ENCODE peak calls at places on chromosomes 5 and 9, in eight cellular contexts. U is AML-193; S is NAMALWA; E is HCEC 1CT; T is stimulated activated CD4-positive, alpha-beta T cell treated with anti-CD3 and anti-CD28 coated beads, Interleukin-2, amount 100 ng/mL, for 48 hours; P is activated CD4-positive, alpha-beta T cell treated with anti-CD3 and anti-CD28 coated beads, Interleukin-2, amount 50 U/mL, for 48 hours; Y is activated CD8-positive, alpha-beta memory T cell treated with anti-CD3 and anti-CD28 coated beads, Interleukin-2, amount 50 U/mL, for 48 hours; C is mucosa of descending colon. B is an unnamed sample.

GRCh38 chr5:169731221-169731620 is 94.1 kb downstream of the DOCK2 start:
- DNase-seq in S (no peak), E (no peak), T (no peak), Y (no peak), P (no peak), U (no peak), C (no peak), B (no peak)

GRCh38 chr9:33619666-33620404 is 95.8 kb downstream of the ANKRD18B start:
- DNase-seq in S (peak; percentile 10), T (no peak), Y (no peak), P (no peak), C (no peak), E (peak; percentile 80), U (peak; percentile 59), B (peak; percentile 88)

GRCh38 chr9:10700266-10700665 is 87.5 kb upstream of the PTPRD start:
- DNase-seq in T (no peak), E (no peak), C (no peak), P (no peak), U (no peak), Y (no peak), S (no peak), B (no peak)

GRCh38 chr5:167413503-167413902 is 877.9 kb upstream of the WWC1 start:
- DNase-seq in T (no peak), S (no peak), Y (no peak), U (no peak), C (no peak), E (no peak), P (no peak), B (no peak)

GRCh38 chr5:43313854-43314457 is 744 bp upstream of the HMGCS1 start:
- DNase-seq in Y (peak; percentile 61), T (peak; percentile 19), C (no peak), P (peak; percentile 22), E (no peak), U (no peak), S (no peak), B (no peak)

GRCh38 chr5:141733198-141733597 is 51.2 kb upstream of the ARAP3 start:
- DNase-seq in P (no peak), T (no peak), S (no peak), C (no peak), E (no peak), U (no peak), Y (no peak), B (no peak)

GRCh38 chr5:134018154-134018985 is 13.6 kb upstream of the VDAC1 start:
- DNase-seq in T (no peak), P (no peak), E (no peak), S (no peak), Y (no peak), C (peak; percentile 81), U (no peak), B (no peak)

GRCh38 chr9:129483467-129484324 is 137.2 kb downstream of the C9orf50 start:
- DNase-seq in P (peak; percentile 33), S (no peak), U (no peak), C (peak; percentile 79), T (no peak), Y (no peak), E (peak; percentile 86), B (peak; percentile 83)